ENCODE peak calls at places on chromosomes 1 and 21, in seven cellular contexts. One of them, this sample, is unnamed. For H3K4me1, the result is how much of the 10 kb centered on the place peaks cover.

GRCh38 chr1:52127181-52128175 is 14.4 kb upstream of the ZFYVE9 start:
- DNase-seq in neural progenitor cell: no peak
- DNase-seq in PC-9: peak
- DNase-seq in left lung: no peak
- DNase-seq in PC-3: peak
- DNase-seq in adrenal gland: peak
- DNase-seq in body of pancreas: peak
- DNase-seq in this sample: no peak

GRCh38 chr1:84145051-84145450 is 980 bp downstream of the PRKACB start:
- DNase-seq in neural progenitor cell: no peak
- DNase-seq in PC-9: no peak
- DNase-seq in left lung: no peak
- DNase-seq in PC-3: peak
- DNase-seq in adrenal gland: no peak
- DNase-seq in body of pancreas: peak
- DNase-seq in this sample: no peak

GRCh38 chr1:115356356-115356755 is 18.3 kb upstream of the NGF start:
- DNase-seq in neural progenitor cell: no peak
- DNase-seq in PC-9: peak
- DNase-seq in left lung: no peak
- DNase-seq in PC-3: no peak
- DNase-seq in adrenal gland: no peak
- DNase-seq in body of pancreas: no peak
- DNase-seq in this sample: no peak

GRCh38 chr21:42221581-42222345 is 2.8 kb downstream of the ABCG1 start:
- DNase-seq in neural progenitor cell: no peak
- DNase-seq in PC-9: no peak
- DNase-seq in left lung: no peak
- DNase-seq in PC-3: no peak
- DNase-seq in adrenal gland: no peak
- DNase-seq in body of pancreas: no peak
- DNase-seq in this sample: peak

GRCh38 chr1:159229896-159230295 is 25.2 kb downstream of the ACKR1 start:
- DNase-seq in neural progenitor cell: no peak
- DNase-seq in PC-9: no peak
- DNase-seq in left lung: no peak
- DNase-seq in PC-3: peak
- DNase-seq in adrenal gland: no peak
- DNase-seq in body of pancreas: no peak
- DNase-seq in this sample: no peak

GRCh38 chr1:204574856-204575145 is 58.6 kb downstream of the MDM4 start:
- DNase-seq in neural progenitor cell: no peak
- DNase-seq in PC-9: no peak
- DNase-seq in left lung: no peak
- DNase-seq in PC-3: no peak
- DNase-seq in adrenal gland: no peak
- DNase-seq in body of pancreas: no peak
- DNase-seq in this sample: no peak

GRCh38 chr1:179742717-179743678 is at the start of gene FAM163A:
- DNase-seq in neural progenitor cell: peak
- DNase-seq in PC-9: no peak
- DNase-seq in left lung: peak
- DNase-seq in PC-3: no peak
- DNase-seq in adrenal gland: no peak
- DNase-seq in body of pancreas: peak
- DNase-seq in this sample: no peak

GRCh38 chr1:3669421-3669821 is 17.1 kb downstream of the TP73 start:
- DNase-seq in neural progenitor cell: no peak
- DNase-seq in PC-9: peak
- DNase-seq in left lung: peak
- DNase-seq in PC-3: no peak
- DNase-seq in adrenal gland: no peak
- DNase-seq in body of pancreas: no peak
- DNase-seq in this sample: peak

GRCh38 chr1:245084551-245084950 is 70.2 kb upstream of the KIF26B start:
- DNase-seq in neural progenitor cell: no peak
- DNase-seq in PC-9: peak
- DNase-seq in left lung: no peak
- DNase-seq in PC-3: no peak
- DNase-seq in adrenal gland: no peak
- DNase-seq in body of pancreas: no peak
- DNase-seq in this sample: no peak

GRCh38 chr1:241950390-241950789 is 7.2 kb upstream of the BECN2 start:
- DNase-seq in neural progenitor cell: no peak
- DNase-seq in PC-9: no peak
- DNase-seq in left lung: no peak
- DNase-seq in PC-3: peak
- DNase-seq in adrenal gland: no peak
- DNase-seq in body of pancreas: no peak
- DNase-seq in this sample: no peak

GRCh38 chr1:241485145-241485544 is 34.4 kb downstream of the FH start:
- DNase-seq in neural progenitor cell: no peak
- DNase-seq in PC-9: no peak
- DNase-seq in left lung: no peak
- DNase-seq in PC-3: peak
- DNase-seq in adrenal gland: no peak
- DNase-seq in body of pancreas: no peak
- DNase-seq in this sample: no peak

GRCh38 chr1:154386643-154387352 is 18.3 kb upstream of the IL6R start:
- DNase-seq in neural progenitor cell: no peak
- DNase-seq in PC-9: no peak
- DNase-seq in left lung: no peak
- DNase-seq in PC-3: no peak
- DNase-seq in adrenal gland: no peak
- DNase-seq in body of pancreas: no peak
- DNase-seq in this sample: no peak

GRCh38 chr1:59332983-59333382 is 36.1 kb downstream of the FGGY start:
- DNase-seq in neural progenitor cell: no peak
- DNase-seq in PC-9: no peak
- DNase-seq in left lung: no peak
- DNase-seq in PC-3: peak
- DNase-seq in adrenal gland: no peak
- DNase-seq in body of pancreas: no peak
- DNase-seq in this sample: no peak

GRCh38 chr1:25037174-25038074 is 107.3 kb upstream of the RUNX3 start:
- DNase-seq in neural progenitor cell: peak
- DNase-seq in PC-9: no peak
- DNase-seq in left lung: peak
- DNase-seq in PC-3: peak
- DNase-seq in adrenal gland: peak
- DNase-seq in body of pancreas: peak
- DNase-seq in this sample: peak

GRCh38 chr1:119141020-119141424 is 569 bp upstream of the WARS2 start:
- DNase-seq in neural progenitor cell: peak
- DNase-seq in PC-9: peak
- DNase-seq in left lung: no peak
- DNase-seq in PC-3: peak
- DNase-seq in adrenal gland: peak
- DNase-seq in body of pancreas: peak
- DNase-seq in this sample: peak

GRCh38 chr1:178501705-178502329 is 5.1 kb upstream of the CLEC20A start:
- DNase-seq in neural progenitor cell: peak
- DNase-seq in PC-9: peak
- DNase-seq in left lung: no peak
- DNase-seq in PC-3: peak
- DNase-seq in adrenal gland: peak
- DNase-seq in body of pancreas: peak
- DNase-seq in this sample: peak

GRCh38 chr21:40386981-40387380 is 460.0 kb downstream of the DSCAM start:
- DNase-seq in neural progenitor cell: no peak
- DNase-seq in PC-9: no peak
- DNase-seq in left lung: no peak
- DNase-seq in PC-3: no peak
- DNase-seq in adrenal gland: no peak
- DNase-seq in body of pancreas: no peak
- DNase-seq in this sample: no peak

GRCh38 chr1:165129568-165130164 is 226.8 kb downstream of the LMX1A start:
- DNase-seq in neural progenitor cell: peak
- DNase-seq in PC-9: peak
- DNase-seq in left lung: no peak
- DNase-seq in PC-3: peak
- DNase-seq in adrenal gland: peak
- DNase-seq in body of pancreas: peak
- DNase-seq in this sample: peak

GRCh38 chr1:221794925-221795324 is 53.0 kb upstream of the DUSP10 start:
- DNase-seq in neural progenitor cell: no peak
- DNase-seq in PC-9: no peak
- DNase-seq in left lung: no peak
- DNase-seq in PC-3: no peak
- DNase-seq in adrenal gland: no peak
- DNase-seq in body of pancreas: no peak
- DNase-seq in this sample: no peak

GRCh38 chr1:203593723-203594122 is 32.9 kb upstream of the ATP2B4 start:
- DNase-seq in neural progenitor cell: no peak
- DNase-seq in PC-9: no peak
- DNase-seq in left lung: peak
- DNase-seq in PC-3: peak
- DNase-seq in adrenal gland: no peak
- DNase-seq in body of pancreas: peak
- DNase-seq in this sample: peak

GRCh38 chr1:244989813-244990212 is 125.5 kb upstream of the HNRNPU start:
- DNase-seq in neural progenitor cell: no peak
- DNase-seq in PC-9: peak
- DNase-seq in left lung: no peak
- DNase-seq in PC-3: peak
- DNase-seq in adrenal gland: no peak
- DNase-seq in body of pancreas: no peak
- DNase-seq in this sample: no peak

GRCh38 chr1:206895837-206896242 is 1.4 kb upstream of the IL24 start:
- DNase-seq in neural progenitor cell: no peak
- DNase-seq in PC-9: no peak
- DNase-seq in left lung: no peak
- DNase-seq in PC-3: peak
- DNase-seq in adrenal gland: no peak
- DNase-seq in body of pancreas: no peak
- DNase-seq in this sample: no peak

GRCh38 chr1:12456979-12457378 is 161.0 kb downstream of the DHRS3 start:
- DNase-seq in neural progenitor cell: no peak
- DNase-seq in PC-9: peak
- DNase-seq in left lung: no peak
- DNase-seq in PC-3: peak
- DNase-seq in adrenal gland: no peak
- DNase-seq in body of pancreas: no peak
- DNase-seq in this sample: no peak

GRCh38 chr1:56309065-56309464 is 270.3 kb downstream of the PLPP3 start:
- DNase-seq in neural progenitor cell: no peak
- DNase-seq in PC-9: no peak
- DNase-seq in left lung: no peak
- DNase-seq in PC-3: no peak
- DNase-seq in adrenal gland: no peak
- DNase-seq in body of pancreas: no peak
- DNase-seq in this sample: no peak

GRCh38 chr1:203744008-203744972 is 20.7 kb upstream of the LAX1 start:
- DNase-seq in neural progenitor cell: no peak
- DNase-seq in PC-9: no peak
- DNase-seq in left lung: no peak
- DNase-seq in PC-3: no peak
- DNase-seq in adrenal gland: peak
- DNase-seq in body of pancreas: peak
- DNase-seq in this sample: no peak

GRCh38 chr1:195113471-195113870 is 1494.8 kb downstream of the KCNT2 start:
- DNase-seq in neural progenitor cell: no peak
- DNase-seq in PC-9: no peak
- DNase-seq in left lung: no peak
- DNase-seq in PC-3: no peak
- DNase-seq in adrenal gland: no peak
- DNase-seq in body of pancreas: no peak
- DNase-seq in this sample: no peak

GRCh38 chr1:190453550-190453949 is 24.1 kb downstream of the BRINP3 start:
- DNase-seq in neural progenitor cell: no peak
- DNase-seq in PC-9: no peak
- DNase-seq in left lung: no peak
- DNase-seq in PC-3: peak
- DNase-seq in adrenal gland: no peak
- DNase-seq in body of pancreas: no peak
- DNase-seq in this sample: no peak
- TF ChIP-seq CTCF in neural progenitor cell: no peak
- TF ChIP-seq CTCF in PC-9: peak
- TF ChIP-seq CTCF in left lung: no peak
- TF ChIP-seq CTCF in PC-3: peak
- TF ChIP-seq CTCF in adrenal gland: no peak
- TF ChIP-seq CTCF in body of pancreas: no peak
- TF ChIP-seq CTCF in this sample: peak

GRCh38 chr1:167720965-167721616 is 691 bp upstream of the MPZL1 start:
- DNase-seq in neural progenitor cell: peak
- DNase-seq in PC-9: peak
- DNase-seq in left lung: no peak
- DNase-seq in PC-3: peak
- DNase-seq in adrenal gland: peak
- DNase-seq in body of pancreas: peak
- DNase-seq in this sample: peak
- H3K4me1 ChIP-seq in neural progenitor cell: under half
- H3K4me1 ChIP-seq in PC-9: under half
- H3K4me1 ChIP-seq in left lung: half or more
- H3K4me1 ChIP-seq in PC-3: under half
- H3K4me1 ChIP-seq in adrenal gland: under half
- H3K4me1 ChIP-seq in body of pancreas: under half
- H3K4me1 ChIP-seq in this sample: under half

GRCh38 chr1:38135621-38136414 is 89.2 kb upstream of the POU3F1 start:
- DNase-seq in neural progenitor cell: peak
- DNase-seq in PC-9: no peak
- DNase-seq in left lung: no peak
- DNase-seq in PC-3: no peak
- DNase-seq in adrenal gland: no peak
- DNase-seq in body of pancreas: no peak
- DNase-seq in this sample: no peak

GRCh38 chr1:38137164-38137563 is 90.6 kb upstream of the POU3F1 start:
- DNase-seq in neural progenitor cell: no peak
- DNase-seq in PC-9: no peak
- DNase-seq in left lung: no peak
- DNase-seq in PC-3: no peak
- DNase-seq in adrenal gland: no peak
- DNase-seq in body of pancreas: no peak
- DNase-seq in this sample: no peak

GRCh38 chr1:38140025-38140487 is 93.5 kb upstream of the POU3F1 start:
- DNase-seq in neural progenitor cell: peak
- DNase-seq in PC-9: peak
- DNase-seq in left lung: no peak
- DNase-seq in PC-3: peak
- DNase-seq in adrenal gland: no peak
- DNase-seq in body of pancreas: no peak
- DNase-seq in this sample: no peak

GRCh38 chr1:38141483-38141882 is 94.9 kb upstream of the POU3F1 start:
- DNase-seq in neural progenitor cell: peak
- DNase-seq in PC-9: no peak
- DNase-seq in left lung: no peak
- DNase-seq in PC-3: no peak
- DNase-seq in adrenal gland: no peak
- DNase-seq in body of pancreas: no peak
- DNase-seq in this sample: no peak

GRCh38 chr1:38138498-38139233 is 92.1 kb upstream of the POU3F1 start:
- DNase-seq in neural progenitor cell: peak
- DNase-seq in PC-9: peak
- DNase-seq in left lung: no peak
- DNase-seq in PC-3: peak
- DNase-seq in adrenal gland: peak
- DNase-seq in body of pancreas: peak
- DNase-seq in this sample: no peak
- TF ChIP-seq CTCF in neural progenitor cell: no peak
- TF ChIP-seq CTCF in PC-9: no peak
- TF ChIP-seq CTCF in left lung: peak
- TF ChIP-seq CTCF in PC-3: no peak
- TF ChIP-seq CTCF in adrenal gland: no peak
- TF ChIP-seq CTCF in body of pancreas: no peak
- TF ChIP-seq CTCF in this sample: no peak

GRCh38 chr1:8379513-8380186 is 61.7 kb downstream of the SLC45A1 start:
- DNase-seq in neural progenitor cell: no peak
- DNase-seq in PC-9: no peak
- DNase-seq in left lung: no peak
- DNase-seq in PC-3: no peak
- DNase-seq in adrenal gland: peak
- DNase-seq in body of pancreas: no peak
- DNase-seq in this sample: no peak
- H3K4me1 ChIP-seq in neural progenitor cell: half or more
- H3K4me1 ChIP-seq in PC-9: under half
- H3K4me1 ChIP-seq in left lung: half or more
- H3K4me1 ChIP-seq in PC-3: under half
- H3K4me1 ChIP-seq in adrenal gland: half or more
- H3K4me1 ChIP-seq in body of pancreas: under half
- H3K4me1 ChIP-seq in this sample: under half